ENCODE peak calls at places on chromosome 9, in eight cellular contexts. J, Y, N, L, M, E, S and Z are unnamed samples.

GRCh38 chr9:13213337-13213736 is 66.2 kb downstream of the MPDZ start:
- DNase-seq in Y (no peak), L (peak), N (no peak), J (peak), S (no peak), M (no peak), E (peak), Z (peak)

GRCh38 chr9:128365525-128365924 is 5.6 kb upstream of the URM1 start:
- DNase-seq in L (no peak), N (no peak), S (no peak), Y (no peak), J (no peak), M (no peak), E (no peak), Z (no peak)

GRCh38 chr9:101508203-101508602 is 25.4 kb upstream of the RNF20 start:
- DNase-seq in N (no peak), Y (peak), E (peak), S (no peak), J (no peak), M (no peak), L (peak), Z (peak)

GRCh38 chr9:132800038-132800648 is 77.9 kb downstream of the AK8 start:
- DNase-seq in M (peak), E (peak), S (peak), L (peak), N (peak), J (peak), Y (peak), Z (peak)

GRCh38 chr9:125493861-125494554 is 213.0 kb downstream of the MAPKAP1 start:
- DNase-seq in J (no peak), E (peak), L (no peak), S (no peak), Y (no peak), N (no peak), M (no peak), Z (no peak)

GRCh38 chr9:75071530-75072122 is 16.3 kb downstream of the NMRK1 start:
- DNase-seq in M (no peak), E (no peak), S (no peak), L (peak), Y (no peak), J (no peak), N (peak), Z (no peak)

GRCh38 chr9:99601506-99601905 is 220.2 kb upstream of the NR4A3 start:
- DNase-seq in Y (no peak), E (no peak), M (no peak), J (peak), L (peak), S (no peak), N (no peak), Z (no peak)

GRCh38 chr9:71767421-71768321 is 642 bp downstream of the CEMIP2 start:
- DNase-seq in N (peak), Y (no peak), J (peak), M (peak), S (peak), L (peak), E (no peak), Z (peak)

GRCh38 chr9:114958021-114958846 is 27.8 kb upstream of the TNFSF8 start:
- DNase-seq in E (no peak), S (peak), M (peak), L (peak), Y (no peak), J (peak), N (no peak), Z (peak)

GRCh38 chr9:133461975-133462374 is 2.2 kb downstream of the CACFD1 start:
- DNase-seq in Y (no peak), J (no peak), M (no peak), E (no peak), L (no peak), S (no peak), N (peak), Z (no peak)

GRCh38 chr9:95021166-95021886 is 294.8 kb downstream of the AOPEP start:
- DNase-seq in E (no peak), N (no peak), J (no peak), M (no peak), Y (no peak), S (no peak), L (no peak), Z (no peak)

GRCh38 chr9:79209012-79209411 is 362.8 kb upstream of the TLE4 start:
- DNase-seq in Y (no peak), E (no peak), S (no peak), M (no peak), J (no peak), L (no peak), N (no peak), Z (no peak)

GRCh38 chr9:131744171-131744714 is 4.4 kb upstream of the RAPGEF1 start:
- DNase-seq in J (no peak), N (peak), M (no peak), L (no peak), Y (no peak), E (no peak), S (no peak), Z (peak)

GRCh38 chr9:120490888-120491595 is 88.9 kb downstream of the CDK5RAP2 start:
- DNase-seq in S (no peak), E (no peak), N (no peak), M (no peak), L (peak), Y (no peak), J (no peak), Z (no peak)

GRCh38 chr9:91486699-91487497 is 63.3 kb upstream of the NFIL3 start:
- DNase-seq in N (no peak), Y (no peak), M (peak), J (peak), E (no peak), L (peak), S (no peak), Z (peak)

GRCh38 chr9:135075234-135076142 is 12.0 kb upstream of the OLFM1 start:
- DNase-seq in S (peak), Y (no peak), N (peak), J (peak), L (peak), E (no peak), M (peak), Z (no peak)

GRCh38 chr9:114803886-114804285 is 2.0 kb downstream of the TNFSF15 start:
- DNase-seq in M (no peak), S (no peak), E (no peak), Y (no peak), J (no peak), L (no peak), N (no peak), Z (peak)

GRCh38 chr9:80448996-80449395 is 877.2 kb downstream of the TLE4 start:
- DNase-seq in J (no peak), L (no peak), M (no peak), S (no peak), E (no peak), Y (no peak), N (no peak), Z (no peak)

GRCh38 chr9:77019810-77020437 is 469 bp downstream of the FOXB2 start:
- DNase-seq in E (no peak), S (no peak), N (no peak), Y (no peak), J (no peak), M (no peak), L (no peak), Z (no peak)

GRCh38 chr9:125544474-125544873 is 162.5 kb downstream of the MAPKAP1 start:
- DNase-seq in N (no peak), L (no peak), S (no peak), Y (no peak), M (no peak), J (no peak), E (no peak), Z (no peak)

GRCh38 chr9:100427366-100428263 is 672 bp downstream of the MSANTD3 start:
- DNase-seq in M (peak), J (peak), E (no peak), N (peak), Y (no peak), L (peak), S (peak), Z (peak)

GRCh38 chr9:15231788-15232635 is 75.0 kb downstream of the TTC39B start:
- DNase-seq in Y (no peak), E (no peak), L (peak), M (no peak), N (no peak), J (peak), S (no peak), Z (peak)

GRCh38 chr9:117411547-117411946 is 3.3 kb downstream of the ASTN2 start:
- DNase-seq in M (no peak), Y (no peak), S (no peak), E (no peak), N (peak), J (peak), L (peak), Z (peak)

GRCh38 chr9:115594551-115594950 is 476.6 kb upstream of the TNC start:
- DNase-seq in S (no peak), Y (no peak), L (peak), M (no peak), E (no peak), J (peak), N (no peak), Z (peak)

GRCh38 chr9:134707031-134707680 is 65.6 kb downstream of the COL5A1 start:
- DNase-seq in Y (peak), J (peak), L (peak), E (peak), S (peak), N (peak), M (peak), Z (peak)

GRCh38 chr9:99368341-99369326 is 146.6 kb downstream of the SEC61B start:
- DNase-seq in M (peak), S (peak), J (peak), E (peak), L (peak), Y (peak), N (no peak), Z (peak)

GRCh38 chr9:92734931-92735906 is 29.4 kb downstream of the BICD2 start:
- DNase-seq in E (no peak), L (no peak), J (no peak), S (no peak), Y (no peak), N (no peak), M (no peak), Z (no peak)

GRCh38 chr9:115165233-115165632 is 47.3 kb upstream of the TNC start:
- DNase-seq in N (no peak), J (no peak), E (no peak), S (no peak), L (no peak), Y (no peak), M (no peak), Z (no peak)

GRCh38 chr9:120689860-120690259 is 24.4 kb downstream of the MEGF9 start:
- DNase-seq in S (no peak), J (no peak), Y (no peak), E (peak), N (no peak), L (peak), M (no peak), Z (peak)

GRCh38 chr9:120571443-120572257 is 8.3 kb downstream of the CDK5RAP2 start:
- DNase-seq in L (peak), Y (peak), M (peak), J (peak), S (peak), E (no peak), N (peak), Z (peak)

GRCh38 chr9:73143606-73144328 is 7.9 kb upstream of the ANXA1 start:
- DNase-seq in L (peak), N (no peak), E (peak), S (no peak), Y (no peak), J (peak), M (no peak), Z (peak)

GRCh38 chr9:126036881-126037291 is 289.7 kb downstream of the PBX3 start:
- DNase-seq in E (no peak), Y (no peak), J (peak), M (no peak), L (no peak), S (no peak), N (no peak), Z (peak)

GRCh38 chr9:112554516-112554915 is 67.9 kb downstream of the KIAA1958 start:
- DNase-seq in Y (no peak), S (no peak), J (no peak), N (no peak), E (no peak), M (no peak), L (peak), Z (no peak)

GRCh38 chr9:69314547-69314946 is 10.5 kb upstream of the ENTREP1 start:
- DNase-seq in Y (no peak), S (no peak), M (no peak), J (no peak), L (peak), N (no peak), E (no peak), Z (peak)
- H3K4me3 ChIP-seq in Y (no peak), S (no peak), M (no peak), J (no peak), L (no peak), N (no peak), E (no peak), Z (no peak)

DNA sequence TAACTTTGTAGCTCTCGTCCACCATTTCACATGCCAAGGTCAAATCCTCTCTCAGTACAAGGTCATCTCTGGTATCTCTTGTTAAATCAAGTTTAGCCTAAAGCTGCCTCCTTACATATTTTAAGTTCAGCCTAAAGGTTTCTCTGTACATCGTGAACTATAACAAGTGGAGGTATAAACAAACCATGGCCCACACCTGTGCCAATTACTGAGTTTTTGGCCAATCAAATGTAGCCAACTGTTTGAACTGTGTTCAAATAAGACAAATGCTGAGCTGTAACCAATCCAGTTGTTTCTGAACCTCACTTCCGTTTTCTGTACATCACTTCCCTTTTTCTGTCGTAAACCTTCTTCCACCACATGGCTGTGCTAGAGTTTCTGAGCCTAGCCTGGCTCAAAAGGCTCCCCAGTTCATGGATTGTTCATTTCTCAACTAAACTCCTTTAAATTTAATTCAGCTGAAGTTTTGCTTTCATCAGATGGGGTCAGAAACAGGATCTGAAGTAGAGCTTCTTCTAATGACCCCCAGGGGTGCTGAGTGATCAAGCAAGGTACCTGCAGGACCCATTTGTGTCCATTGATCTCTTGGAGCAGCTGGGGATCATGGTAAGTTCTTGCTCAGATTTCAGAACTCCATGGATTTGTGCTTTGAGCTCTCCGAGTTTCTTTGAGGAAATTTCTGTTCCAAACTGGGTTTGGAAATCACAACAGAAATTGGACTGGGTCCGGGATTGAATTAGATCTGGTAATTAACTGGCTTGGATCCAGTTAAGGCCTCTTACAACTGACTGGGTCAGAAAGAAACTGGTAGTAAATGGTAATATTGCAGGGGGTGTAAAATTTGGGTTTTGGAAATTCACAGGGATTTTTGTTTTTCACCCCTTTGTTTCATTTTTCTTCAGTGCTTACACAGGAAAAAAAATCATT is 11.0 kb upstream of the NANS start:
- DNase-seq in J (no peak), E (no peak), M (no peak), Y (no peak), N (no peak), S (no peak), L (peak), Z (no peak)
- TF ChIP-seq CTCF in J (no peak), E (no peak), M (no peak), Y (no peak), N (no peak), S (no peak), L (no peak), Z (no peak)

GRCh38 chr9:35135988-35136387 is 20.3 kb upstream of the ATOSB start:
- DNase-seq in Y (no peak), J (no peak), N (no peak), M (no peak), S (no peak), E (no peak), L (no peak), Z (no peak)

GRCh38 chr9:35134920-35135319 is 19.3 kb upstream of the ATOSB start:
- DNase-seq in M (no peak), L (no peak), N (no peak), J (no peak), S (no peak), Y (no peak), E (no peak), Z (no peak)

GRCh38 chr9:35142037-35142436 is 19.8 kb upstream of the UNC13B start:
- DNase-seq in E (no peak), M (no peak), L (no peak), S (no peak), N (no peak), J (no peak), Y (no peak), Z (no peak)

GRCh38 chr9:35140097-35140496 is 21.7 kb upstream of the UNC13B start:
- DNase-seq in E (no peak), J (no peak), L (no peak), Y (no peak), M (no peak), S (no peak), N (no peak), Z (no peak)

DNA sequence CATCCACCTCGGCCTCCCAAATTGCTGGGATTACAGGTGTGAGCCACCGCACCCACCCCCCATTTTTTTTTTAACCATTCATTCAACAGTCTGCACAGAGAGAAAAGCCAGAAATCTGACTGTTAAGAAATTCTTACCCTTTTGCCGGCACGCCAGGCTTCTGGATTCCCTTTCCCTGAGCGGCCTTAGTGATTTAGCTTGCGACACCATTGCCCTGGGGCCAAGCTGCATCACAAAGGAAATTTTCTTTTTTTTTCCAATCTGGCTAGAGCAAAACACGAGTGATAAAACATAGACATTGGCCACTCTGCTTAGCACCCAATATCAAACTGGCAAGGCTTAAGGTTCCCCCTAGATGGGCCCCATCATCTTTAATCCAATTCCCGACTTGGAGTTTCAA is 21.2 kb upstream of the ATOSB start:
- DNase-seq in J (no peak), N (no peak), E (no peak), M (no peak), L (no peak), Y (no peak), S (no peak), Z (peak)
- H3K4me3 ChIP-seq in J (no peak), N (no peak), E (no peak), M (no peak), L (no peak), Y (no peak), S (no peak), Z (no peak)

DNA sequence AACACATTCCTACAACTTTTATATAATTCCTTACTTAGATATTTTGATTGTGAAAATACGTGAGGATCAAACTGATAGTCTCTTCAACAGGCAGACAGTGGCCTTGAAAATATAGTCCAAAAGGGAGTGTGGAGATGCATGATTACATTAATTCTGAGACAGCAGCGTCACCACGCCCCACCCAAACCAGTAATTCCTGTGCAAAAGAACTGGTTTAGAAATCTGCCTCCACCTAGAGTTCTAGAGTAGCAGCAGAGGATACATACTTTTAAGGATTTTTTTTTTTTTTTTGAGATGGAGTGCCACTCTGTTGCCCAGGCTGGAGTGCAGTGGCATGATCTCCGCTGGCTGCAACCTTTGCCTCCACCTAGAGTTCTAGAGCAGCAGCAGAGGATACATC is 1.6 kb upstream of the TUT7 start:
- DNase-seq in J (no peak), N (no peak), M (no peak), E (no peak), S (no peak), L (no peak), Y (no peak), Z (no peak)
- TF ChIP-seq CTCF in J (no peak), N (no peak), M (no peak), E (no peak), S (no peak), L (no peak), Y (no peak), Z (no peak)

GRCh38 chr9:87084407-87084806 is 137.1 kb upstream of the GAS1 start:
- DNase-seq in M (no peak), N (no peak), J (no peak), L (no peak), E (no peak), Y (no peak), S (no peak), Z (no peak)
- H3K4me3 ChIP-seq in M (no peak), N (no peak), J (no peak), L (no peak), E (no peak), Y (no peak), S (no peak), Z (no peak)

GRCh38 chr9:109440797-109441287 is 57.3 kb downstream of the PTPN3 start:
- DNase-seq in L (peak), S (no peak), M (peak), N (peak), J (peak), E (peak), Y (peak), Z (peak)

GRCh38 chr9:109439378-109440116 is 58.6 kb downstream of the PTPN3 start:
- DNase-seq in N (no peak), J (no peak), S (no peak), E (no peak), Y (no peak), L (no peak), M (no peak), Z (no peak)

GRCh38 chr9:109442716-109443115 is 55.4 kb downstream of the PTPN3 start:
- DNase-seq in S (no peak), L (no peak), Y (no peak), M (no peak), J (no peak), E (no peak), N (no peak), Z (no peak)

GRCh38 chr9:109440117-109440515 is 58.0 kb downstream of the PTPN3 start:
- DNase-seq in L (no peak), N (no peak), J (no peak), E (no peak), S (no peak), Y (no peak), M (no peak), Z (no peak)

GRCh38 chr9:109441296-109441695 is 56.8 kb downstream of the PTPN3 start:
- DNase-seq in E (no peak), N (no peak), L (no peak), M (no peak), J (no peak), Y (no peak), S (no peak), Z (peak)
- TF ChIP-seq CTCF in E (no peak), N (no peak), L (no peak), M (no peak), J (peak), Y (peak), S (no peak), Z (peak)

GRCh38 chr9:84699897-84700395 is 30.4 kb downstream of the NTRK2 start:
- DNase-seq in S (no peak), L (no peak), Y (peak), J (no peak), M (no peak), N (no peak), E (no peak), Z (no peak)

GRCh38 chr9:84703793-84704192 is 34.3 kb downstream of the NTRK2 start:
- DNase-seq in J (no peak), M (no peak), N (no peak), E (no peak), S (no peak), L (no peak), Y (peak), Z (no peak)

GRCh38 chr9:84705128-84705527 is 35.6 kb downstream of the NTRK2 start:
- DNase-seq in N (no peak), M (no peak), E (no peak), J (no peak), S (no peak), L (no peak), Y (no peak), Z (no peak)

GRCh38 chr9:84701801-84702200 is 32.3 kb downstream of the NTRK2 start:
- DNase-seq in J (no peak), N (no peak), E (no peak), Y (no peak), M (no peak), S (no peak), L (no peak), Z (no peak)

GRCh38 chr9:84702469-84702868 is 32.9 kb downstream of the NTRK2 start:
- DNase-seq in L (no peak), N (no peak), J (no peak), M (no peak), Y (no peak), E (no peak), S (no peak), Z (no peak)
- H3K4me3 ChIP-seq in L (no peak), N (no peak), J (no peak), M (no peak), Y (no peak), E (no peak), S (no peak), Z (no peak)

GRCh38 chr9:68678430-68678829 is 26.6 kb upstream of the PIP5K1B start:
- DNase-seq in E (no peak), L (no peak), M (peak), Y (no peak), N (no peak), J (no peak), S (no peak), Z (peak)
- TF ChIP-seq CTCF in E (no peak), L (no peak), M (peak), Y (peak), N (no peak), J (no peak), S (peak), Z (peak)